ENCODE peak calls at places on chromosomes 4 and X, in seven cellular contexts. B, K, Y, Z, Q, J and R are unnamed samples.

GRCh38 chr4:79211490-79211889 is 114.4 kb downstream of the NAA11 start:
- DNase-seq in Z (no peak), Q (no peak), B (no peak), J (no peak), K (peak), Y (no peak), R (no peak)

GRCh38 chr4:1749826-1750225 is 28.5 kb downstream of the TACC3 start:
- DNase-seq in Z (no peak), J (no peak), Y (no peak), Q (no peak), B (no peak), K (no peak), R (no peak)

GRCh38 chr4:102196221-102196620 is 149.1 kb downstream of the SLC39A8 start:
- DNase-seq in Z (no peak), Y (no peak), J (no peak), K (no peak), B (no peak), Q (no peak), R (no peak)

GRCh38 chr4:176601156-176601555 is 191.6 kb downstream of the VEGFC start:
- DNase-seq in K (no peak), J (no peak), B (no peak), Z (no peak), Q (no peak), Y (no peak), R (no peak)

GRCh38 chr4:53563824-53564223 is 27.5 kb downstream of the LNX1 start:
- DNase-seq in Y (peak), B (peak), K (no peak), J (no peak), Z (no peak), Q (no peak), R (no peak)

GRCh38 chrX:253451-254297 is 27.5 kb upstream of the PLCXD1 start:
- DNase-seq in Z (no peak), Q (no peak), J (no peak), K (no peak), Y (no peak), B (no peak), R (no peak)

GRCh38 chrX:130196453-130196852 is 24.7 kb downstream of the RAB33A start:
- DNase-seq in Z (no peak), Y (no peak), J (no peak), B (no peak), Q (no peak), K (no peak), R (no peak)

GRCh38 chr4:87542734-87543312 is 13.6 kb upstream of the SPARCL1 start:
- DNase-seq in Q (no peak), B (no peak), K (no peak), J (no peak), Z (no peak), Y (no peak), R (no peak)

GRCh38 chrX:40922307-40922706 is 162.9 kb upstream of the USP9X start:
- DNase-seq in K (peak), B (peak), J (no peak), Z (peak), Y (no peak), Q (peak), R (no peak)

GRCh38 chr4:8647094-8647570 is 54.6 kb downstream of the CPZ start:
- DNase-seq in Y (no peak), Z (no peak), K (no peak), B (no peak), J (no peak), Q (no peak), R (no peak)

GRCh38 chrX:108516184-108516583 is 76.5 kb downstream of the COL4A5 start:
- DNase-seq in Y (no peak), B (peak), Z (no peak), K (no peak), Q (peak), J (no peak), R (no peak)

GRCh38 chr4:2765832-2766526 is 9.8 kb upstream of the TNIP2 start:
- DNase-seq in Z (no peak), Y (no peak), K (no peak), J (no peak), Q (no peak), B (no peak), R (no peak)

GRCh38 chrX:141221611-141222010 is 20.7 kb downstream of the SPANXC start:
- DNase-seq in K (no peak), J (no peak), Z (no peak), Q (no peak), Y (no peak), B (no peak), R (no peak)

GRCh38 chr4:118865091-118865708 is 23.5 kb upstream of the SYNPO2 start:
- DNase-seq in J (no peak), B (peak), Q (peak), Y (no peak), K (peak), Z (peak), R (peak)

GRCh38 chr4:136670265-136670664 is 862.0 kb downstream of the PCDH18 start:
- DNase-seq in Y (no peak), Z (no peak), B (no peak), Q (no peak), J (no peak), K (no peak), R (no peak)

GRCh38 chr4:136662539-136662938 is 869.8 kb downstream of the PCDH18 start:
- DNase-seq in J (no peak), Q (no peak), Z (no peak), B (no peak), K (no peak), Y (no peak), R (no peak)

GRCh38 chr4:136664988-136665387 is 867.3 kb downstream of the PCDH18 start:
- DNase-seq in J (no peak), B (peak), Q (no peak), Y (no peak), K (no peak), Z (no peak), R (no peak)
- TF ChIP-seq CEBPB in J (no peak), B (no peak), Q (no peak), Y (no peak), K (no peak), Z (no peak), R (no peak)

DNA sequence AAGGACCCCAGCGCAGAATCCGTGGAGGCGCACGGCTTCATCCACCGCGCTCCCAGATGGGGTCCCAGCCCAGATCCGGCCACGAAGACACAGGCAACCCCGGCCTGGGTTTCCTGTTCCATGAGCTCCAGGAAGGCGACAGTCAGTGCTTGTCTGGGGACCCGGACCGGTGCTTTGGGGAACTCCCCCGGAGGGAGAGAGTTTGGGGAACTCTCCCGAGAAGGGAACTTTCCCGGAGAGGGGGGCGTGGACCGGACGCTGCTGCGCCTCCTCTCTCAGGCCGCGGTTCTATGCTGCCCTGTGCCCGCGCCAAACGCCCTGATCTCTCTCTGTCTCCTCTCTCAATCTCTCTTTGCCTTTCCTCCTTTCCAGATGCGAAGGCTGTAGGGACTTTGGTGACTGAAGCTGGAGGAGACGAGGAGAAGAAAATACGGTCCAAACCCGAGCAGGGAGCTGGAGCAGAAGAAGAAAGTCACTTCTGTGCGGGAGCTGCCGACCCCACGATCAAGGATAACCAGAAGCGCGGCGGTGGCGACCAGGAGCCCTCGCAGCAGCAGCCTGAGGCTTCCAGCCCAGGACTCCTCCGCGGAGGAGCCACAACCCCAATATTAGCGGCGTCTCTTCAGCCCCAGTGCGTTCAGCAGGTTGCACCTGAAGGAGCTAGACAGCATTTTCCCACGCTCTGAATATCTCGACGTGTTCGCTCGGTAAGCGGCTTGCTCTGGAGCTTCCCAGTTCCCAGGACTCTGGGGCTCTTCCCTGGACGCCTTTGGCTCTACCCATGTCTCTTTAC is 47.6 kb upstream of the NKAP start:
- DNase-seq in B (no peak), Y (no peak), Q (no peak), J (no peak), K (no peak), Z (no peak), R (no peak)
- TF ChIP-seq CEBPB in B (no peak), Y (no peak), Q (no peak), J (no peak), K (no peak), Z (no peak), R (no peak)

GRCh38 chrX:70826715-70827114 is 81.8 kb downstream of the TEX11 start:
- DNase-seq in K (no peak), Q (no peak), Z (no peak), B (no peak), J (no peak), Y (no peak), R (no peak)
- TF ChIP-seq CEBPB in K (no peak), Q (no peak), Z (no peak), B (no peak), J (no peak), Y (no peak), R (no peak)

GRCh38 chrX:98068210-98068609 is 1184.5 kb downstream of the RPA4 start:
- DNase-seq in J (no peak), Q (no peak), B (no peak), K (no peak), Z (no peak), Y (no peak), R (no peak)

GRCh38 chrX:98065151-98065550 is 1181.4 kb downstream of the RPA4 start:
- DNase-seq in J (no peak), K (no peak), Q (no peak), Y (no peak), Z (no peak), B (no peak), R (no peak)

GRCh38 chrX:98071331-98071730 is 1187.6 kb downstream of the RPA4 start:
- DNase-seq in J (no peak), Z (no peak), Y (no peak), B (no peak), K (no peak), Q (no peak), R (no peak)

DNA sequence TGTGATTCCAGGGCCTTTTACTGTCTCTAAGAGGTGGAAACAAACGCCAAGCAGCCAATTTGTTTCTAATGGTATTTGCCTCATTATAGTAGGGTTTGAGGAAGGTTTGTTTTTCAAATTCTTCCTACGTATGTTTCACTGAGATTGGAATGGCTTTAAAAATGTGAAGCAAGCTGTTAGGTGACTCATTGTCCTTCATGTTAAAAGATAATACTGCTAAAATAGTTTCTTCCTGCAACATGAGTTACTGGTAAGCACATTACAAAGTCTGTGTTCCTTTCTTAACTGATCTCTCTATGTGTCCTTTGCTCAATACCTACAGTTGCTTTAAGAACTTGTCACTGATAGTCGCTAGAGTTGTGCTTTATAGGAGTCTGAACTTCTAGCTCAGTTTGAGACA is 1183.9 kb downstream of the RPA4 start:
- DNase-seq in Z (no peak), Q (no peak), J (no peak), Y (no peak), K (no peak), B (peak), R (no peak)
- TF ChIP-seq CEBPB in Z (no peak), Q (no peak), J (no peak), Y (no peak), K (no peak), B (peak), R (no peak)

DNA sequence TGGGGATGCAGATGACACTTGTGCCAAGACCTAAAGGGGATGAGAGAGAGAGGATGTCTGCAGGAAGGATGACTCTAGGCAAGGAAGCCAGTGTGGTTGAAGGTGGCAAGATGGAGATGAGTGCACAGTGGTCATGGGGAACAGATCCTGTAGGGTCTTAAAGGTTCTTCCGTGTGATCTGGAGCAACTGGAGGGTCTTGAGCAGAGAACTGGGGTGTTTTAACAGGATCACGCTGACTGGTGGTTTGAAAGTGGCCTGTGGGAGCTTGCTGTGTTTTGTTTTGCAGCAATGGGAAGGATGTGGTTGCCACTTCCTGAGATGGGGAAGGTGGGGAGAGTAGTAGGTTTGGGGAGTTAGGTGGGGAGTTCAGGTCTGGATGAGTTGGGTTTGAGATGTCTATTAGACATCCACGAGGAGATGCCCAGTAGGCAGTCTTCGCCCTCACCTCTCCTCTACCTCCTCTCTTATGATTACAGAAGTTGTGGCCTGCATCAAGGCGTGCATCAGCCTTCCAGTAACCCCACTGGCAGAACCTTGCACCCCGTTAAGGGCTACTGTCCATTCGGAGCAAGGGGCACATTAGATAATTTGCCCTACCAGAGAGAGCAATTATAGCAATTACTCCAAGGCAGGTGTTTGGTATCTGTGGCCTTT is 1.4 kb upstream of the STBD1 start:
- DNase-seq in J (no peak), Y (no peak), K (no peak), Q (no peak), B (no peak), Z (no peak), R (no peak)
- TF ChIP-seq CEBPB in J (no peak), Y (no peak), K (no peak), Q (no peak), B (no peak), Z (no peak), R (no peak)

GRCh38 chr4:121927948-121928347 is 23.9 kb downstream of the TRPC3 start:
- DNase-seq in J (no peak), Z (no peak), B (no peak), K (no peak), Q (no peak), Y (no peak), R (no peak)
- TF ChIP-seq CEBPB in J (no peak), Z (no peak), B (no peak), K (no peak), Q (no peak), Y (no peak), R (no peak)

DNA sequence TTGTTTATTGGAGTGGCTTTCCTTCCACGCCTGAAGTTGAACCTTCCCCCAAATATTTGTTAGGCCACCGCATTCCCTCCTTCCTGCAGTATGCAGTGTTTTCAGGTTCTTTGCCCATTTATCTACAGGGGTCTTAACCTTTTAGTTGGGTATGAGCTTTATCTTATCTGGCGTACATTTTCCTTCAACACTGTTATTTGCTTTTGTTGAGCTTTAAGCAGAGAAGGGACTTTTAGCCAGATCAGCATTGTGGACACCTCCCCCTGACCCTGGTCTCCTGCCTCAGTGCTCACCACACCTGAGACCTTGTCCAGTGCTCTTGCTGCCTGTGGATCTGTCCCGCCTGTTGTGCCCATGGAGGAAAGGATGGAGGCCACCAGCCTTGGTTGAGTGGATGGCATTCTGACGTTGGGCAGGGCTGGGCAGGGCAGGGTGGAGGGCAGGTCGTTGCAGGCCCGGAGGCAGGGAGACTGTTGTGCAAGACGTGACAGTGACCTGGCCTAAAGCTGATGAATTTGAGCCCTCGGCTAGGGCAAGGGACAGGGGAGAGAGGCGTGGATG is 1.0 kb upstream of the DUSP9 start:
- DNase-seq in Y (no peak), B (no peak), K (no peak), J (no peak), Q (peak), Z (no peak), R (no peak)
- TF ChIP-seq CEBPB in Y (no peak), B (no peak), K (peak), J (no peak), Q (peak), Z (no peak), R (no peak)

GRCh38 chr4:166174717-166175510 is 301.9 kb downstream of the TLL1 start:
- DNase-seq in Q (no peak), Z (no peak), J (no peak), K (no peak), Y (no peak), B (no peak), R (peak)
- TF ChIP-seq CEBPB in Q (no peak), Z (no peak), J (no peak), K (no peak), Y (no peak), B (no peak), R (no peak)

DNA sequence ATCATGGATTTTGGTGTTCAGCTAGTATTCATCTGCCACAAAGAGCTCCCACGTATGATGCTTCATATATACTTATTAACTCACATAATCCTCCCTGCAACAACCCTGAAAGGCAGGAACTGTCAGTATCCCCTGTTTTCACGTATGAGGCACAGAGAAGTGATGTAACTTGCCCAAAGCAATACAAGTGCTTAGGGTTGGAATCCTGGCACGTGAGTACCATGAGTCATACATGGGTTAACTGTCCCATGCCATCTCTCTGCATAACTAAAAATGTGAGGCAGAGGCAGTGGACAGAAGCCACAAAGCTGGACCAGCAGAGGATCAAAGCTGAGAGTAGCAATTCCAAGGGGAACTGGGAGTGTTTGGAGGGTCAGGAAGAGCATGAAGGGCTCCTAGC is 35.7 kb upstream of the EGFL6 start:
- DNase-seq in J (no peak), K (no peak), Y (no peak), Z (no peak), B (peak), Q (no peak), R (peak)
- TF ChIP-seq CEBPB in J (no peak), K (no peak), Y (no peak), Z (no peak), B (no peak), Q (no peak), R (no peak)